ENCODE peak calls at places on chromosomes 16 and 17, in ten cellular contexts. V is foreskin fibroblast; J is GM23338; A is GM23248; F is astrocyte of the spinal cord; Z is CD4-positive, CD25-positive, alpha-beta regulatory T cell; G is AG10803; T is lower leg skin; H is HFF-Myc; U is OCI-LY7. L is an unnamed sample.

GRCh38 chr17:6381052-6381451 is 53.9 kb downstream of the AIPL1 start:
- DNase-seq in Z (no peak), F (no peak), J (no peak), U (no peak), G (peak), T (no peak), V (peak), A (peak), H (no peak), L (no peak)

GRCh38 chr17:28623696-28624095 is 9.7 kb upstream of the RSKR start:
- DNase-seq in G (no peak), V (no peak), F (no peak), Z (no peak), U (no peak), T (no peak), H (no peak), J (no peak), A (no peak), L (no peak)

GRCh38 chr16:70364399-70364798 is 17.7 kb downstream of the DDX19A start:
- DNase-seq in A (no peak), F (no peak), G (no peak), V (no peak), H (no peak), Z (no peak), T (no peak), J (no peak), U (no peak), L (no peak)

GRCh38 chr16:14369734-14370598 is 260.1 kb downstream of the PARN start:
- DNase-seq in T (peak), H (no peak), Z (peak), F (no peak), V (peak), U (no peak), J (no peak), G (peak), A (peak), L (no peak)

GRCh38 chr17:77899494-77899893 is 59.0 kb upstream of the TNRC6C start:
- DNase-seq in G (no peak), A (no peak), Z (no peak), T (peak), U (no peak), H (no peak), J (no peak), V (no peak), F (no peak), L (no peak)

GRCh38 chr17:10290046-10290445 is 82.8 kb downstream of the MYH13 start:
- DNase-seq in A (peak), J (no peak), U (no peak), H (no peak), G (peak), Z (no peak), T (no peak), V (no peak), F (no peak), L (no peak)

GRCh38 chr16:89412811-89413210 is 77.5 kb downstream of the ANKRD11 start:
- DNase-seq in J (peak), G (no peak), A (no peak), U (no peak), V (no peak), Z (no peak), F (no peak), T (no peak), H (no peak), L (no peak)

GRCh38 chr16:3690991-3691720 is 26.2 kb downstream of the TRAP1 start:
- DNase-seq in V (peak), H (peak), J (peak), U (no peak), T (peak), A (peak), F (peak), G (peak), Z (no peak), L (no peak)

GRCh38 chr16:84483882-84484565 is 20.4 kb downstream of the MEAK7 start:
- DNase-seq in A (no peak), G (no peak), T (peak), J (no peak), Z (no peak), H (no peak), U (no peak), V (no peak), F (no peak), L (no peak)

GRCh38 chr16:23149267-23149992 is at the start of gene USP31:
- DNase-seq in H (peak), Z (peak), J (peak), G (peak), A (peak), V (peak), F (peak), T (peak), U (peak), L (peak)

GRCh38 chr16:23146877-23147601 is 2.2 kb downstream of the USP31 start:
- DNase-seq in V (no peak), G (no peak), T (peak), F (peak), J (no peak), H (no peak), A (no peak), Z (no peak), U (no peak), L (no peak)

GRCh38 chr16:23147666-23148065 is 1.6 kb downstream of the USP31 start:
- DNase-seq in H (no peak), V (no peak), G (no peak), Z (no peak), J (no peak), T (no peak), U (no peak), F (no peak), A (no peak), L (no peak)

GRCh38 chr16:23148513-23149266 is 562 bp downstream of the USP31 start:
- DNase-seq in Z (peak), J (peak), A (peak), G (peak), V (peak), U (peak), H (no peak), T (peak), F (peak), L (no peak)

DNA sequence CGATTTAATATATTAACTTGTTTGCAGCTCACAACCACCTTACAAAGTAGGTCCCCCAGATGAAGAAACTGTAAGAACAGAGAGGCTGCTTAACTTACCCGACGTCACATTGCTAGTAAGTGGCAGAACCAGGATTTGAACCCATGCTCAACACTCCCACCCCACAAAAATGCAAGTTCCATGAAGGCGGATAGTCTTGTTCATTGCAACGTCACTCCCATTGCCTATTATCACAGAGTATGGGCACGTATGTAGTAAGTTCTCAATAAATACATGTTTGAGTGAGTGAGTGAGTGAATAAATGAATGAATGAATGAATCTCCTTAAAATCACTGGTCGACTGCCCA is 1.1 kb downstream of the USP31 start:
- DNase-seq in V (no peak), U (peak), T (no peak), H (no peak), G (no peak), Z (no peak), F (no peak), A (peak), J (no peak), L (no peak)
- H3K4me3 ChIP-seq in V (peak), U (peak), T (peak), H (peak), G (peak), Z (peak), F (peak), A (peak), J (peak), L (peak)

GRCh38 chr17:48630009-48630924 is 4.1 kb upstream of the HOXB9 start:
- DNase-seq in F (no peak), Z (no peak), T (no peak), A (no peak), V (no peak), H (no peak), J (no peak), U (no peak), G (no peak), L (no peak)
- H3K4me3 ChIP-seq in F (no peak), Z (no peak), T (no peak), A (no peak), V (no peak), H (no peak), J (no peak), U (no peak), G (no peak), L (no peak)

GRCh38 chr17:38620551-38621277 is 15.0 kb upstream of the SRCIN1 start:
- DNase-seq in V (no peak), J (no peak), A (no peak), G (no peak), Z (no peak), F (no peak), U (no peak), T (peak), H (no peak), L (no peak)
- H3K4me3 ChIP-seq in V (no peak), J (no peak), A (no peak), G (no peak), Z (no peak), F (no peak), U (no peak), T (no peak), H (no peak), L (no peak)

GRCh38 chr17:15978606-15979005 is 20.9 kb downstream of the ZSWIM7 start:
- DNase-seq in A (no peak), Z (no peak), H (no peak), G (no peak), V (no peak), U (no peak), F (no peak), J (no peak), T (no peak), L (no peak)

GRCh38 chr17:15981208-15981607 is 18.3 kb downstream of the ZSWIM7 start:
- DNase-seq in A (no peak), G (no peak), F (no peak), Z (peak), T (no peak), H (no peak), J (no peak), U (peak), V (no peak), L (no peak)

GRCh38 chr17:15977894-15978293 is 21.6 kb downstream of the ZSWIM7 start:
- DNase-seq in Z (no peak), U (no peak), A (no peak), T (no peak), V (no peak), F (no peak), J (no peak), H (no peak), G (no peak), L (no peak)

GRCh38 chr17:15981646-15982580 is 17.6 kb downstream of the ZSWIM7 start:
- DNase-seq in G (no peak), H (no peak), F (peak), A (peak), V (peak), Z (no peak), T (peak), J (peak), U (no peak), L (peak)
- H3K4me3 ChIP-seq in G (no peak), H (no peak), F (no peak), A (no peak), V (no peak), Z (no peak), T (no peak), J (no peak), U (no peak), L (no peak)

GRCh38 chr17:82452162-82452561 is 1.6 kb upstream of the CYBC1 start:
- DNase-seq in U (no peak), T (no peak), A (no peak), V (no peak), Z (no peak), F (no peak), J (no peak), G (no peak), H (no peak), L (no peak)

GRCh38 chr17:82450357-82451106 is at the start of gene CYBC1:
- DNase-seq in U (peak), V (peak), T (peak), J (peak), A (peak), H (peak), G (peak), Z (peak), F (peak), L (peak)

GRCh38 chr17:82449136-82449882 is 1.2 kb downstream of the CYBC1 start:
- DNase-seq in J (peak), G (no peak), A (no peak), V (no peak), H (no peak), F (no peak), U (peak), Z (peak), T (no peak), L (no peak)

GRCh38 chr17:82446649-82447048 is 3.9 kb downstream of the CYBC1 start:
- DNase-seq in Z (no peak), F (no peak), H (no peak), A (no peak), J (no peak), V (no peak), U (no peak), T (no peak), G (no peak), L (no peak)

DNA sequence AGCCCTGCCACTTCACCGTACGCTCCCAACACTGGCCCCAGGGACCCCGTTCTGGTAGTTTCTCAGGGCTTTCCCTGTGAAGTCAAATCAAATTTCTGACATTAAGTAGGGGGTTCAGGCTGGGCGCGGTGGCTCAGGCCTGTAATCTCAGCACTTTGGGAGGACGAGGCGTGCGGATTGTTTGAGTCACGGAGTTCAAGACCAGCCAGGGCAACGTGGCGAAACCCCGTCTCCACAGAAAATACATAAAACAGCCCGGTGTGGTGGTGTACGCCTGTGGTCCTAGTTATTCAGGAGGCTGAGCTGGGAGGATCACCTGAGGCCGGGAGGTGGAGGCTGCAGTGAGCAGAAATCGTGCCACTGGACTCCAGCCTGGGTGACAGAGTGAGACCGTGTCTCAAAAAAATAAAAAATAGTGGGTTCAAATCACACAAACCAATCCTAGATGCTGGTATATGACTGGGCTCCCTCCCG is 632 bp downstream of the CYBC1 start:
- DNase-seq in U (no peak), H (no peak), T (no peak), V (no peak), Z (peak), A (peak), F (no peak), J (no peak), G (no peak), L (no peak)
- H3K4me3 ChIP-seq in U (peak), H (peak), T (peak), V (peak), Z (peak), A (peak), F (peak), J (peak), G (peak), L (peak)

GRCh38 chr17:12024332-12024731 is 3.7 kb downstream of the MAP2K4 start:
- DNase-seq in V (no peak), J (no peak), Z (no peak), U (no peak), F (peak), A (peak), G (peak), H (no peak), T (no peak), L (peak)
- H3K4me3 ChIP-seq in V (no peak), J (no peak), Z (no peak), U (no peak), F (no peak), A (no peak), G (no peak), H (no peak), T (no peak), L (no peak)